ENCODE peak calls at places on chromosomes 1 and 21, in five cellular contexts. M is K562, G is GM12878, F is HepG2, D is H1. A is an unnamed sample.

GRCh38 chr1:14650951-14651350 is 52.5 kb downstream of the KAZN start:
- DNase-seq in D (no peak), F (no peak), G (no peak), M (no peak), A (no peak)

GRCh38 chr1:21749109-21749508 is 33.8 kb downstream of the USP48 start:
- DNase-seq in M (no peak), D (no peak), G (no peak), F (no peak), A (no peak)

GRCh38 chr1:87449348-87449963 is 120.8 kb downstream of the LMO4 start:
- DNase-seq in G (peak), D (no peak), M (no peak), F (no peak), A (no peak)

GRCh38 chr1:89908294-89908992 is 86.5 kb upstream of the ZNF326 start:
- DNase-seq in D (no peak), M (no peak), F (no peak), G (no peak), A (no peak)

GRCh38 chr1:112722601-112723510 is 7.7 kb upstream of the PPM1J start:
- DNase-seq in F (no peak), D (peak), M (no peak), G (no peak), A (no peak)

GRCh38 chr1:12618661-12619395 is 818 bp upstream of the DHRS3 start:
- DNase-seq in F (peak), G (no peak), D (peak), M (peak), A (peak)

GRCh38 chr1:62621907-62622306 is 24.6 kb downstream of the ANGPTL3 start:
- DNase-seq in F (peak), M (peak), G (peak), D (no peak), A (peak)

GRCh38 chr1:230842801-230843200 is 25.5 kb downstream of the C1orf198 start:
- DNase-seq in G (no peak), D (no peak), M (no peak), F (no peak), A (no peak)

GRCh38 chr1:198205021-198205684 is 48.4 kb downstream of the NEK7 start:
- DNase-seq in G (no peak), M (no peak), F (no peak), D (no peak), A (no peak)

GRCh38 chr1:94962745-94963265 is 35.9 kb upstream of the CNN3 start:
- DNase-seq in F (peak), D (no peak), G (peak), M (no peak), A (no peak)
- TF ChIP-seq CEBPB in F (peak), D (no peak), G (no peak), M (no peak), A (no peak)

GRCh38 chr1:92488416-92488815 is 1.7 kb upstream of the GFI1 start:
- DNase-seq in F (no peak), G (no peak), M (no peak), D (no peak), A (no peak)

GRCh38 chr1:92487078-92487605 is 417 bp upstream of the GFI1 start:
- DNase-seq in G (no peak), D (no peak), F (no peak), M (no peak), A (no peak)

GRCh38 chr1:92484472-92485373 is 2.0 kb downstream of the GFI1 start:
- DNase-seq in M (no peak), F (no peak), G (no peak), D (peak), A (peak)

GRCh38 chr1:92485374-92486250 is 1.1 kb downstream of the GFI1 start:
- DNase-seq in G (no peak), F (peak), D (peak), M (peak), A (no peak)

DNA sequence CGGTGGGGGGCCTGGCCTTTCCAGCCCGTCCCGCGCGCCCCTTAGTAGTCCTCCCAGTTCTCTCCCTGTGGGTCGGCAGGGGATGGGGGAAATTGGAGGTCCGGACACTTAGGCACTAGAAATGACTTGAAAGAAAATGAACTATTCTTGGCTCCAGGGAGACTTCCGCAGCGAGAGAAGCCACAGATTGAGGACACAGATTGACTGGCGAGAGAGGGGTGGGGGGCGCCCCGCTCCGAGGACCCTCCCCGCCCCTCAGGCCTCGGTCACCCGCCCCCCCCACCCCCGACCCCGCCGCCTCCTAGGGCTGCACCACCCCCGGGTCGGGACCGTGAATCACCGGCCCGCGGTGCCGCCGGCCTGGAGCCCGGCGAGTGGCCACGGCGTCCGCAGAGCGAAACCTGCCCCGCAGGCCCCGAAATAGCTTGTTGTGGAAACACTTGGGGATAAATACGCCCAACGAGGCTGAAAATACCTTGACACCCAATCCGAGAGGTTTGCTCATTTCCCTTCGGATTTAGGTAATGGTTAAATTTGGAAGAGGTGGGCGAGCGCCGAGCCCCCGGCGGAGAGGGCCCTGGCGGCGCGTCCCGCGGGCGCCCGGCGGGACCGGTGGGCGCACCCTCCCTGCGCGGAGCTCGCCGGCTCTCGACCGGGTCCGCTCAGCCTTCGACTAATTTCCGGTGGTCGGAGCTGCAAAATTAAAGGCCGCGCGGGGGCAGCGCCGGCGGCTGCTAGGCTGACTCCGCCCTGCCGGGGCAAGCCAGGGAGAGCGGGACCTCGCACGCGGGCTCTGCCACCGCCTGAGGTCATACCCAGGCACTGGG is at the start of gene GFI1:
- DNase-seq in F (peak), G (no peak), M (no peak), D (peak), A (no peak)
- TF ChIP-seq HDAC2 in F (peak), G (no peak), M (no peak), D (no peak), A (no peak)

GRCh38 chr1:100585774-100586173 is 47.8 kb downstream of the GPR88 start:
- DNase-seq in D (no peak), F (no peak), G (no peak), M (no peak), A (no peak)

GRCh38 chr1:100582943-100583342 is 45.0 kb downstream of the GPR88 start:
- DNase-seq in D (no peak), G (no peak), M (no peak), F (peak), A (no peak)

GRCh38 chr1:100581096-100581705 is 43.3 kb downstream of the GPR88 start:
- DNase-seq in G (peak), F (no peak), M (no peak), D (no peak), A (no peak)

GRCh38 chr1:100583827-100584226 is 45.9 kb downstream of the GPR88 start:
- DNase-seq in M (no peak), D (no peak), G (no peak), F (no peak), A (no peak)

DNA sequence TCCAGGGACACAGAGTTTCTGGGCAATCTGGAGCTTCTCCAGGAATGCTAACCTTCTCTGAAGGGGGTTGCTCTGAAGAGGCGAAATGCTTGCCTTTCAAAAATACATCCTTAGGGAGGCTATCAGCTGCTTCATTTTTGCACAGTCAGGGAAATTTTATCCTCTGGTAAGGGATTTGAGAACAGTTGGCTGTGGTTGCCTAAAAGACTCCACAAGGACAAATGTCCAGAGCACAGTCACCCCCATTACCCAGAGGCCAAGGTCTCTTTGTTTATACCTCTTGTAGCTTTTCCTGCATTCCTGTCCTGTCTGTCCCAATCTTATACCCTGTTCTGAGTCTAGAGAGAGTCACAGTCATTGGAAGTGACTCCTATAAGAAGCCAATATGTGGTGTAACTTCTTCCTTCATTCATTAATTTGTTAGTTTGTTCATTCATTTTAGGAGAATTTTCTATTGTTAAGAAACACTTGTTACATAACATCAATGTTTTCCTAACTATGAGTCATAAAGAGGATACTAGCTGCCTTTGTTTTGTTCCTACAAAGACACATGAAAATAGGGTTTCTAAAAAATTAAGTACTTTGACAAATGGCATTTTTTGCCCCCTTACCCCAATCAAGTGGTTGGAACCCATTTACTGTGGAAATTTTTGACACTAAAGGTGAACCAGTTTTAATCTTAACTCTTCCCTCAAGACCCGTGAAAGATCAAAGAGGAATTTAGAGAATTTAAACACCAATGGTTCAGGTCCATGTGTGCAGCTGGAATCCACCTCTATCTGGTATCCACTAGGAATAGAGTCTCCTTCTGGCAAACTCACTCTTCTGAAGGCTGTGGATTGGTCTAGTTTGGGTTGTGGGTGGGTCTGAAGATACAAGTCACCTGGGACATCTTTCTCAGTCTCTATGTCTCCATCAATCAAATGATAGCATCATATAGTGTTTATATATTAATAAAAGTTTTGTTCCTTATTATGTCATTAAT is 47.1 kb downstream of the GPR88 start:
- DNase-seq in F (peak), D (no peak), G (no peak), M (no peak), A (no peak)
- TF ChIP-seq CEBPB in F (no peak), D (no peak), G (no peak), M (no peak), A (no peak)

GRCh38 chr1:183287191-183287675 is 101.2 kb downstream of the LAMC2 start:
- DNase-seq in D (no peak), M (no peak), G (no peak), F (no peak), A (no peak)
- TF ChIP-seq HDAC2 in D (no peak), M (no peak), G (no peak), F (no peak), A (no peak)

DNA sequence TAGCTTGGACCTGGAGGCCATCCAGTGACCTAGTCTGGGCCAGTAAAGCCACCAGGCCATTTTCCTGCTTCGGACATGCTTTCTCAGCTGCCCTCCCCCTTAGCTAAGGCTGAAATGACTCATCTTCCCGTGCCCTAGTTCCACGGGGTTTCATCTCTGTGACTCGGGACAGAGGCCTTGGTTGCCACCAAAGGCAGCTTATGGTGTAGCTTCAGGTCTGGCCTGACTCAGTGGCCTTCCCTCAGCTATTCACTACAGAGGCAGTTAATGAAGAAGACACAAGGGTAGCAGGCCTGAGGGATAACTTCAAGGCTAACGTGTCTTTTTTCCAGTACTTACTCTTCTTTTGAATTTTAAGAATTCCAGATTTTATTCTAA is 82.4 kb downstream of the PBX1 start:
- DNase-seq in G (no peak), M (no peak), D (no peak), F (no peak), A (no peak)
- TF ChIP-seq CEBPB in G (no peak), M (no peak), D (no peak), F (no peak), A (no peak)

DNA sequence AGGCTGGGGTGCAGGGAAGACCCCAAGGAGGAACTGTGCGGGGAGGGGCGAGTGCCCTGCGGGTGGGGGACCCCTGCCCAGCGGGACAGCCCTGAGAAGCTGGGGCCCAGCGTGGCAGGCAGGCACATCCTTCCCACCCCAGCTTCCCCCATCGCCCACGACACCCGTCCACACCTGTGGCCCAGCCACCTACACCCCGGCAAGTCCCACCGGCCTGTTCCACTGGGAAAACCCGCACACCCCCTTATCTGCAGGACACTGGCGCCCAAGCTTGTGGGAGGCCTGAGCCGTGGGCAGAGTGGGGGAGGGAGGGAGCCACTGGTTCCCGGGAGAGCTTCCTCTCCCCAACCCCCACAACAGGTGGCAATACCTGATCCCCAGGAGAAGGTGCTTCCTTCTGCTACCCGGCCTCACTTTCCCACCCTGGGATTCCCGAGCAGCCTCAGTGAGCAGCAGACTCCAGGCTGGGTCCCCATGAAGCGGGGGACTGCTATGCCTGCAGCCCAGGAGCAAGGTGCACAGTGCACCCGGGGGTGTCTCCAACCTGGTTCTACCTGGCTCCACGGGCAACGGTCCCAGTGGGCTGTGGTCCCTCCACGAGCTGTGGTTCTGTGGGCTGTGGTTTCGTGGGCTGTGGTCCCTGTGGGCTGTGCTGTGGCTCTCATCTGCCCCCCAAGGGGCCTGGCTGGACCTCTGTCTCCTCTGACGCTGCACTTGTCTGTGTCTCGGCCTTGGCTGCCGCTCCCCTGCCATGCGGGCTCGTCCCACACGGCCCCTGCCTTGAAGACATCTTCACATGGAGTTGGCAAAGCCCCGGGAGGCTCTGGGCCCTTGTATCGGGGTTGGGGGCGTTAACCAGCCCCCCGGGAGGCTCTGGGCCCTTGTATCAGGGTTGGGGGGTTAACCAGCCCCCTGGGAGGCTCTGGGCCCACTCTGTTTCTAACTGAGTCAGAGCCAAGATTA is 37.8 kb upstream of the POFUT2 start:
- DNase-seq in D (no peak), M (no peak), F (no peak), G (no peak), A (no peak)
- TF ChIP-seq HDAC2 in D (no peak), M (no peak), F (no peak), G (no peak), A (no peak)